ENCODE peak calls at places on chromosomes 13 and 19, in six cellular contexts. B is endothelial cell of umbilical vein, K is H1, A is HepG2, O is K562, V is A549. I is an unnamed sample.

GRCh38 chr19:47610546-47610894 is 1.6 kb downstream of the BICRA start:
- DNase-seq in B (no peak), K (no peak), A (no peak), O (no peak), V (no peak), I (no peak)

GRCh38 chr19:1465191-1466016 is 13.6 kb downstream of the C19orf25 start:
- DNase-seq in B (peak), K (peak), A (no peak), O (no peak), V (no peak), I (peak)

GRCh38 chr13:20101467-20102316 is 59.2 kb downstream of the GJA3 start:
- DNase-seq in B (no peak), K (no peak), A (no peak), O (no peak), V (no peak), I (no peak)

GRCh38 chr13:47166341-47166740 is 269.5 kb upstream of the HTR2A start:
- DNase-seq in B (no peak), K (no peak), A (no peak), O (no peak), V (no peak), I (no peak)

GRCh38 chr13:83940742-83941141 is 58.5 kb upstream of the SLITRK1 start:
- DNase-seq in B (no peak), K (no peak), A (no peak), O (no peak), V (no peak), I (no peak)

GRCh38 chr13:94825507-94825906 is 113.2 kb upstream of the SOX21 start:
- DNase-seq in B (no peak), K (peak), A (no peak), O (no peak), V (no peak), I (peak)

GRCh38 chr19:17575871-17576757 is 20.7 kb downstream of the COLGALT1 start:
- DNase-seq in B (no peak), K (no peak), A (no peak), O (peak), V (no peak), I (no peak)

GRCh38 chr19:32146664-32147063 is 198.7 kb upstream of the ZNF507 start:
- DNase-seq in B (no peak), K (no peak), A (no peak), O (no peak), V (no peak), I (no peak)

GRCh38 chr13:110592670-110593069 is 22.7 kb upstream of the NAXD start:
- DNase-seq in B (no peak), K (no peak), A (no peak), O (no peak), V (no peak), I (no peak)

GRCh38 chr13:44236370-44236769 is 137.3 kb upstream of the SERP2 start:
- DNase-seq in B (no peak), K (no peak), A (no peak), O (no peak), V (no peak), I (no peak)

GRCh38 chr19:32324631-32325215 is 20.7 kb upstream of the ZNF507 start:
- DNase-seq in B (no peak), K (no peak), A (no peak), O (no peak), V (no peak), I (no peak)

GRCh38 chr19:920051-920857 is 3.1 kb downstream of the KISS1R start:
- DNase-seq in B (no peak), K (peak), A (no peak), O (no peak), V (no peak), I (peak)

GRCh38 chr19:22052644-22053013 is 345 bp downstream of the ZNF257 start:
- DNase-seq in B (no peak), K (no peak), A (no peak), O (peak), V (no peak), I (no peak)

GRCh38 chr19:9808855-9809646 is 9.8 kb downstream of the FBXL12 start:
- DNase-seq in B (no peak), K (no peak), A (no peak), O (no peak), V (no peak), I (no peak)

GRCh38 chr19:9806781-9807180 is 12.1 kb downstream of the FBXL12 start:
- DNase-seq in B (no peak), K (no peak), A (no peak), O (no peak), V (no peak), I (no peak)

DNA sequence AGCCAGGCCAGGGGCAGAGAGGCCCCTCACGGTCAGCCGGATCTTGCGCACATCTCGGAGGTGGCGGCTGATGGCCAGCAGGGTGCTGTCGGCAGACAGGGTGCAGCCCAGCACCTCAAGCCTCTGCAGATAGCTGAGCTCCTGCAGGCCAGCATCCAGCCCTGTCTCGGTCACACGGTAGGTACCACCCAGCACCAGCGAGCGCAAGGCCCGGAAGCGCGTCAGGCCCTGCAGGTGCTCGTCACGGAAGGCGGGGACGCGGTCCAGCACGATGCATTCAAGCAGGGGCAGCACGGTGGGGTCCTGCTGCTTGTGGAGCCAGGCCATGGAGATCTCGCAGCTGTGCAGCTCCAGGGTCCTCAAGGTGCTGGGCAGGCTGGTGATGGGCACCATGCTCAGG is 7.7 kb downstream of the FBXL12 start:
- DNase-seq in B (no peak), K (no peak), A (no peak), O (no peak), V (no peak), I (no peak)
- TF ChIP-seq JUN in B (no peak), K (no peak), A (no peak), O (no peak), V (no peak), I (no peak)

GRCh38 chr13:34349091-34349722 is 531.3 kb downstream of the RFC3 start:
- DNase-seq in B (peak), K (no peak), A (no peak), O (no peak), V (no peak), I (no peak)
- TF ChIP-seq JUN in B (peak), K (no peak), A (no peak), O (no peak), V (no peak), I (no peak)

GRCh38 chr19:46002678-46003275 is 7.5 kb downstream of the CCDC61 start:
- DNase-seq in B (no peak), K (no peak), A (no peak), O (no peak), V (no peak), I (no peak)
- TF ChIP-seq JUN in B (no peak), K (no peak), A (no peak), O (no peak), V (no peak), I (no peak)

DNA sequence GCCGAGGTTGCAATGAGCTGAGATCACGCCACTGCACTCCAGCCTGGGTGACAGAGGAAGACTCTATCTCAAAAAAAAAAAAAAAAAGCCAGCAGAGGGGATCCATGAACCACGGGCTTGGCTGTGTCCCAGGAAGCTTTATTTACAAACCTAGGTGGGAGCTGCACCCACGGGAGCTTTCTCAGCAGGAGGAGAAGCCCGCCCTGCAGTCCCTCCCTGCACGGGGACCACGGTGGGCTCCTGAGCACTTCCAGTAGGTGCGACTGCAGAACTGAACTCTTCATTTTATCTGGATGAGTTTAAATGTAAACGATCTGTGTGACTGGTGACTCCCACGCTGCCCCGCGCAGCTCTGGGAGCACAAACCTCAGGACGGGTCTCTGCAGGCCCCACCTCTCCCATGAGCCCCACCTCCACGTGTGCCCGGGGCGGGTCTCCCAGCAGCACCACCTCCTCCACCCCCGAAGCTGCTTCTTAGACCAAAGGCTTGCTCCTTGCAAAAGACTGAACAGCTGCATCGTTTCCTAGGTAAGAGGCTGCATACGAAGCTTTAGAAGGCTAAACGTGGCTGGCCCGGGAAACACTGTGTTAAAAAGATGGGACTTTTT is 66.4 kb downstream of the SPACA7 start:
- DNase-seq in B (no peak), K (no peak), A (no peak), O (no peak), V (no peak), I (no peak)
- TF ChIP-seq JUN in B (no peak), K (no peak), A (no peak), O (no peak), V (no peak), I (no peak)

DNA sequence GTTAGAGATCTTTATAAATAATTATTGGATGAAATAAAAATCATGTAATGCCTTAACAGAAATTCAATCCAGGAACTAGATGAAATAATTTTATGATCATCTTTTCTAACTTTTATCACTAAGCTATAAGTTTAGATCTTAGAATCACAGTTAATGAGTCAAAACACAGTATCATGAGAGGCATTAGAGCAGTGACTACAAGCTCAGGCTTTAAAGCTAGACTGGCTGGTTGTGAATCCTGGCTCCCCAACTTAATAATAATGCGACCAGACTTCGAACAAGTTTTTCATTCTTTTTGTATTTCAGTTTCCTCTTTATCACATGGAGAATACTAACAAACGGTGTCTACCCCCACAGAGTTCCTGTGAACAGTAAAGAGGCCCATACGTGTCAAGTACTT is 108.6 kb downstream of the MYCBP2 start:
- DNase-seq in B (no peak), K (no peak), A (no peak), O (no peak), V (no peak), I (no peak)
- TF ChIP-seq JUN in B (no peak), K (no peak), A (no peak), O (no peak), V (no peak), I (no peak)

DNA sequence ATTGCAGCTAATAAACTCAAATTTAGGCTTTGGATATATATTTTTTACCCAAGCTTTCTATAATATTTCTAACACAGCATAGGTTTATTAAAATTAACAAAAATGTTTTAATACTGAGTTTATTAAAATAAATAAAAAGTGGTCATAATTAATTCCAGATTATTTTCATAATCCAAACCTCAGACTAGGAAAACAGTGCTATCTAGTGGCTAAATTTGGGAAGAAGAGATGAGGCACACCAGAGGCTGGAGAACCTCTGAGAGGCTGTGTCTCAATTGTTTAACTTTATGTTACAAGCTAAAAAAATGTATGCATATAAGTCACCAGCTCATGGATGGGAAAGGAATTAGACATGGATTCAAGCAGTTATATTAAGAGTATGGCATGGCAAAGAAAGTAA is 392.5 kb downstream of the DIAPH3 start:
- DNase-seq in B (peak), K (no peak), A (peak), O (peak), V (peak), I (no peak)
- TF ChIP-seq JUN in B (no peak), K (no peak), A (no peak), O (no peak), V (no peak), I (no peak)